ENCODE peak calls at places on chromosomes 1 and 21, in seven cellular contexts. T is GM20000, Y is pons, O is RWPE1, R is substantia nigra, M is HFF-Myc, J is hippocampal formation. I is an unnamed sample.

GRCh38 chr1:54965624-54966340 is 14.6 kb upstream of the TMEM61 start:
- DNase-seq in T (peak), J (no peak), M (no peak), O (no peak), Y (peak), R (no peak), I (no peak)

GRCh38 chr1:25933479-25934365 is 27.5 kb upstream of the STMN1 start:
- DNase-seq in M (no peak), J (no peak), Y (no peak), T (no peak), R (no peak), O (no peak), I (no peak)

GRCh38 chr1:154425172-154425571 is 20.0 kb downstream of the IL6R start:
- DNase-seq in R (no peak), T (no peak), M (no peak), Y (no peak), J (no peak), O (no peak), I (no peak)

GRCh38 chr1:183027031-183027430 is 3.8 kb downstream of the LAMC1 start:
- DNase-seq in J (no peak), Y (no peak), O (no peak), M (no peak), T (no peak), R (no peak), I (no peak)

GRCh38 chr21:36980280-36981048 is 14.0 kb upstream of the HLCS start:
- DNase-seq in Y (no peak), O (no peak), R (no peak), J (no peak), T (no peak), M (no peak), I (no peak)

GRCh38 chr1:182671779-182672486 is 12.5 kb downstream of the RGS8 start:
- DNase-seq in J (no peak), R (no peak), T (no peak), Y (no peak), O (no peak), M (no peak), I (no peak)

GRCh38 chr21:33021150-33021549 is 4.6 kb upstream of the OLIG2 start:
- DNase-seq in Y (no peak), M (no peak), T (peak), J (no peak), R (no peak), O (no peak), I (no peak)

GRCh38 chr1:33018112-33018511 is 18.6 kb downstream of the AK2 start:
- DNase-seq in T (no peak), Y (no peak), O (no peak), R (no peak), M (no peak), J (no peak), I (no peak)

GRCh38 chr1:1630965-1631792 is 794 bp upstream of the MMP23B start:
- DNase-seq in Y (no peak), R (no peak), J (peak), T (no peak), M (no peak), O (no peak), I (peak)

GRCh38 chr1:224564491-224565084 is 51.5 kb upstream of the CNIH3 start:
- DNase-seq in O (no peak), R (no peak), Y (no peak), J (no peak), T (no peak), M (no peak), I (no peak)

GRCh38 chr1:169933999-169934725 is 40.5 kb upstream of the SCYL3 start:
- DNase-seq in O (no peak), J (no peak), R (no peak), M (peak), Y (no peak), T (no peak), I (no peak)

I was measured in globus pallidus.